ENCODE peak calls at places on chromosome 4, in six cellular contexts. B is stimulated activated CD8-positive, alpha-beta memory T cell treated with anti-CD3 and anti-CD28 coated beads, Interleukin-15, amount 100 ng/mL, for 24 hours; P is fibroblast of pulmonary artery; O is T-helper 9 cell; F is glomerular endothelial cell; G is SW480. W is an unnamed sample.

GRCh38 chr4:78323439-78323838 is 228.1 kb upstream of the ANXA3 start:
- DNase-seq in G (no peak), B (no peak), P (no peak), O (no peak), F (no peak), W (no peak)

GRCh38 chr4:73445383-73446335 is 9.6 kb downstream of the AFP start:
- DNase-seq in B (no peak), G (no peak), O (no peak), F (no peak), P (no peak), W (no peak)

GRCh38 chr4:153465583-153465921 is 608 bp upstream of the TMEM131L start:
- DNase-seq in F (no peak), O (no peak), P (peak; percentile 68), G (peak; percentile 59), B (no peak), W (peak; percentile 68)

GRCh38 chr4:25847329-25847728 is 15.5 kb downstream of the SEL1L3 start:
- DNase-seq in F (no peak), B (no peak), P (no peak), G (no peak), O (no peak), W (no peak)

GRCh38 chr4:25367004-25367621 is 9.9 kb upstream of the ANAPC4 start:
- DNase-seq in G (peak; percentile 18), F (peak; percentile 39), O (no peak), P (peak; percentile 72), B (no peak), W (peak; percentile 11)

GRCh38 chr4:87559090-87559837 is 30.1 kb upstream of the SPARCL1 start:
- DNase-seq in G (peak; percentile 52), B (no peak), O (peak; percentile 1), P (no peak), F (no peak), W (no peak)

GRCh38 chr4:3026531-3026930 is 47.8 kb downstream of the HTT-AS start:
- DNase-seq in P (no peak), O (no peak), B (no peak), G (no peak), F (no peak), W (no peak)

GRCh38 chr4:156390599-156391296 is 437.1 kb upstream of the CTSO start:
- DNase-seq in B (no peak), G (no peak), O (no peak), P (peak; percentile 18), F (no peak), W (no peak)

GRCh38 chr4:54958236-54958635 is 167.2 kb downstream of the KDR start:
- DNase-seq in B (no peak), F (no peak), G (no peak), O (no peak), P (no peak), W (no peak)

GRCh38 chr4:186942745-186943606 is 219.3 kb upstream of the FAT1 start:
- DNase-seq in P (peak; percentile 62), O (no peak), F (no peak), B (no peak), G (no peak), W (no peak)

GRCh38 chr4:25484243-25484721 is 107.2 kb downstream of the ANAPC4 start:
- DNase-seq in P (peak; percentile 36), B (no peak), O (no peak), G (peak; percentile 89), F (no peak), W (no peak)

GRCh38 chr4:119286377-119287002 is 35.4 kb downstream of the FABP2 start:
- DNase-seq in G (peak; percentile 34), B (no peak), P (peak; percentile 88), F (no peak), O (peak; percentile 8), W (no peak)

GRCh38 chr4:2535386-2536192 is 858 bp upstream of the FAM193A start:
- DNase-seq in G (peak; percentile 16), B (peak; percentile 17), F (no peak), P (peak; percentile 19), O (peak; percentile 25), W (no peak)

GRCh38 chr4:94551616-94552564 is 100.1 kb downstream of the PDLIM5 start:
- DNase-seq in B (no peak), O (no peak), G (no peak), P (peak; percentile 70), F (peak; percentile 72), W (no peak)

GRCh38 chr4:102299302-102299701 is 46.0 kb downstream of the SLC39A8 start:
- DNase-seq in B (no peak), F (no peak), P (no peak), G (no peak), O (no peak), W (no peak)

GRCh38 chr4:37480509-37480908 is 205.7 kb downstream of the RELL1 start:
- DNase-seq in F (no peak), P (no peak), B (no peak), G (no peak), O (no peak), W (no peak)